ENCODE peak calls at places on chromosomes 5 and 9, in ten cellular contexts. Y is T-helper 1 cell; V is T-cell; B is EL; G is activated naive CD4-positive, alpha-beta T cell; O is caudate nucleus; A is NCI-H774; Q is Peyer's patch; S is anterior cingulate cortex; R is C1 segment of cervical spinal cord. D is an unnamed sample.

GRCh38 chr9:38008168-38009034 is 60.6 kb downstream of the SHB start:
- DNase-seq in Y (no peak), V (no peak), B (peak), G (no peak), O (peak), A (no peak), Q (peak), S (no peak), R (no peak), D (no peak)

GRCh38 chr9:7118653-7119052 is 360.9 kb downstream of the KDM4C start:
- DNase-seq in Y (no peak), V (no peak), B (no peak), G (no peak), O (no peak), A (no peak), Q (no peak), S (no peak), R (no peak), D (no peak)

GRCh38 chr5:117614408-117614807 is 1039.8 kb upstream of the SEMA6A start:
- DNase-seq in Y (no peak), V (no peak), B (no peak), G (no peak), O (no peak), A (no peak), Q (no peak), S (no peak), R (no peak), D (no peak)

GRCh38 chr9:93072383-93072795 is 13.9 kb downstream of the SUSD3 start:
- DNase-seq in Y (no peak), V (peak), B (peak), G (no peak), O (no peak), A (no peak), Q (no peak), S (no peak), R (no peak), D (no peak)

GRCh38 chr9:135704366-135704947 is 2.5 kb downstream of the KCNT1 start:
- DNase-seq in Y (no peak), V (no peak), B (no peak), G (no peak), O (no peak), A (no peak), Q (no peak), S (no peak), R (no peak), D (no peak)

GRCh38 chr9:129071526-129072131 is 9.3 kb upstream of the DOLPP1 start:
- DNase-seq in Y (no peak), V (no peak), B (no peak), G (no peak), O (no peak), A (no peak), Q (peak), S (no peak), R (no peak), D (no peak)

GRCh38 chr5:85049020-85049419 is 664.3 kb upstream of the EDIL3 start:
- DNase-seq in Y (no peak), V (no peak), B (peak), G (no peak), O (no peak), A (peak), Q (no peak), S (no peak), R (peak), D (no peak)

GRCh38 chr5:79130781-79131180 is 19.2 kb downstream of the BHMT start:
- DNase-seq in Y (no peak), V (no peak), B (no peak), G (no peak), O (no peak), A (no peak), Q (no peak), S (no peak), R (no peak), D (no peak)

GRCh38 chr5:81019748-81020147 is 59.6 kb downstream of the RASGRF2 start:
- DNase-seq in Y (no peak), V (no peak), B (no peak), G (no peak), O (no peak), A (no peak), Q (no peak), S (no peak), R (no peak), D (no peak)

GRCh38 chr9:12846035-12846434 is 71.2 kb downstream of the LURAP1L start:
- DNase-seq in Y (no peak), V (no peak), B (no peak), G (no peak), O (no peak), A (no peak), Q (no peak), S (no peak), R (no peak), D (no peak)

GRCh38 chr5:5705010-5705409 is 282.5 kb downstream of the ICE1 start:
- DNase-seq in Y (no peak), V (no peak), B (no peak), G (no peak), O (no peak), A (no peak), Q (no peak), S (no peak), R (no peak), D (no peak)

GRCh38 chr5:72847439-72847838 is 31.0 kb downstream of the TNPO1 start:
- DNase-seq in Y (no peak), V (no peak), B (no peak), G (no peak), O (no peak), A (no peak), Q (no peak), S (no peak), R (no peak), D (no peak)

GRCh38 chr9:107684224-107684623 is 194.7 kb upstream of the KLF4 start:
- DNase-seq in Y (no peak), V (no peak), B (no peak), G (no peak), O (no peak), A (no peak), Q (no peak), S (no peak), R (no peak), D (no peak)

GRCh38 chr5:143635146-143635752 is 176.7 kb upstream of the HMHB1 start:
- DNase-seq in Y (no peak), V (no peak), B (no peak), G (no peak), O (no peak), A (no peak), Q (no peak), S (no peak), R (no peak), D (no peak)

GRCh38 chr5:7794301-7794700 is 56.6 kb downstream of the CFAP90 start:
- DNase-seq in Y (no peak), V (no peak), B (no peak), G (no peak), O (peak), A (no peak), Q (no peak), S (peak), R (no peak), D (no peak)

GRCh38 chr5:40775085-40775845 is 19.5 kb upstream of the TTC33 start:
- DNase-seq in Y (no peak), V (no peak), B (no peak), G (no peak), O (no peak), A (no peak), Q (no peak), S (no peak), R (no peak), D (no peak)

GRCh38 chr5:55969956-55970355 is 24.8 kb downstream of the IL6ST start:
- DNase-seq in Y (no peak), V (no peak), B (peak), G (no peak), O (no peak), A (no peak), Q (no peak), S (no peak), R (no peak), D (no peak)

GRCh38 chr5:115439042-115439441 is 105.5 kb downstream of the FEM1C start:
- DNase-seq in Y (no peak), V (no peak), B (peak), G (no peak), O (no peak), A (no peak), Q (no peak), S (no peak), R (no peak), D (no peak)

GRCh38 chr9:36802171-36802920 is 229.7 kb downstream of the MELK start:
- DNase-seq in Y (no peak), V (no peak), B (peak), G (no peak), O (peak), A (no peak), Q (no peak), S (peak), R (peak), D (no peak)

GRCh38 chr5:45639038-45639437 is 57.1 kb downstream of the HCN1 start:
- DNase-seq in Y (no peak), V (no peak), B (no peak), G (no peak), O (no peak), A (no peak), Q (no peak), S (no peak), R (no peak), D (no peak)

GRCh38 chr5:156137482-156137881 is 189.5 kb upstream of the SGCD start:
- DNase-seq in Y (no peak), V (no peak), B (no peak), G (no peak), O (no peak), A (no peak), Q (no peak), S (no peak), R (no peak), D (no peak)

GRCh38 chr5:137737349-137738256 is 1.7 kb upstream of the KLHL3 start:
- DNase-seq in Y (no peak), V (peak), B (peak), G (no peak), O (no peak), A (no peak), Q (peak), S (no peak), R (no peak), D (no peak)

GRCh38 chr5:126486332-126486731 is 63.1 kb downstream of the GRAMD2B start:
- DNase-seq in Y (no peak), V (no peak), B (no peak), G (no peak), O (no peak), A (no peak), Q (no peak), S (peak), R (no peak), D (no peak)

GRCh38 chr5:135437796-135438560 is 9.2 kb downstream of the DCANP1 start:
- DNase-seq in Y (no peak), V (no peak), B (peak), G (no peak), O (no peak), A (peak), Q (peak), S (no peak), R (no peak), D (no peak)

GRCh38 chr5:55427157-55427556 is 107.6 kb downstream of the PLPP1 start:
- DNase-seq in Y (no peak), V (no peak), B (peak), G (no peak), O (no peak), A (no peak), Q (peak), S (no peak), R (no peak), D (no peak)

GRCh38 chr9:130912932-130913598 is 16.5 kb upstream of the QRFP start:
- DNase-seq in Y (no peak), V (no peak), B (peak), G (no peak), O (no peak), A (peak), Q (no peak), S (peak), R (peak), D (no peak)

GRCh38 chr9:89427621-89428221 is 70.2 kb downstream of the SEMA4D start:
- DNase-seq in Y (peak), V (peak), B (peak), G (peak), O (no peak), A (no peak), Q (no peak), S (no peak), R (no peak), D (no peak)

GRCh38 chr9:21434202-21435014 is 5.8 kb upstream of the IFNA1 start:
- DNase-seq in Y (peak), V (peak), B (peak), G (no peak), O (no peak), A (peak), Q (peak), S (no peak), R (peak), D (no peak)

GRCh38 chr5:154410786-154411185 is 35.0 kb upstream of the SAP30L start:
- DNase-seq in Y (no peak), V (no peak), B (no peak), G (no peak), O (no peak), A (no peak), Q (peak), S (no peak), R (no peak), D (no peak)

GRCh38 chr5:122078116-122078865 is at the start of gene LOX:
- DNase-seq in Y (no peak), V (no peak), B (peak), G (no peak), O (no peak), A (peak), Q (peak), S (no peak), R (no peak), D (no peak)

GRCh38 chr9:137582286-137582860 is 3.6 kb upstream of the DPH7 start:
- DNase-seq in Y (no peak), V (no peak), B (peak), G (no peak), O (no peak), A (no peak), Q (no peak), S (no peak), R (no peak), D (no peak)

GRCh38 chr9:133188006-133188842 is 20.8 kb downstream of the OBP2B start:
- DNase-seq in Y (no peak), V (no peak), B (no peak), G (no peak), O (no peak), A (no peak), Q (peak), S (peak), R (no peak), D (no peak)

GRCh38 chr5:19547640-19548039 is 440.4 kb downstream of the CDH18 start:
- DNase-seq in Y (no peak), V (no peak), B (peak), G (no peak), O (no peak), A (no peak), Q (no peak), S (no peak), R (no peak), D (no peak)

GRCh38 chr5:118862596-118862995 is 125.8 kb downstream of the DTWD2 start:
- DNase-seq in Y (no peak), V (no peak), B (peak), G (no peak), O (no peak), A (no peak), Q (no peak), S (no peak), R (no peak), D (no peak)